ENCODE peak calls at places on chromosomes 16 and 17, in four cellular contexts. S is HEK293T, M is H1, E is HepG2. Y is an unnamed sample.

GRCh38 chr17:29107933-29108805 is 65.2 kb downstream of the PIPOX start:
- DNase-seq in M (no peak), S (no peak), E (peak; percentile 25), Y (no peak)

GRCh38 chr16:50925758-50926357 is 184.0 kb downstream of the CYLD start:
- DNase-seq in S (no peak), E (no peak), M (no peak), Y (no peak)

GRCh38 chr17:18201108-18201507 is 17.5 kb downstream of the ALKBH5 start:
- DNase-seq in E (no peak), M (no peak), S (no peak), Y (no peak)

GRCh38 chr16:53892155-53892554 is 188.2 kb downstream of the FTO start:
- DNase-seq in M (no peak), E (peak; percentile 61), S (peak; percentile 64), Y (no peak)

GRCh38 chr16:28292731-28293588 is 635 bp downstream of the SBK1 start:
- DNase-seq in S (peak; percentile 26), E (no peak), M (no peak), Y (no peak)

GRCh38 chr16:56617212-56618085 is 8.1 kb upstream of the MT1E start:
- DNase-seq in S (no peak), M (no peak), E (no peak), Y (no peak)

GRCh38 chr16:66044616-66045015 is 321.9 kb upstream of the CDH5 start:
- DNase-seq in S (no peak), E (no peak), M (no peak), Y (no peak)

GRCh38 chr16:2471016-2471652 is at the start of gene NTN3:
- DNase-seq in M (no peak), E (no peak), S (peak; percentile 38), Y (no peak)

GRCh38 chr17:40547079-40547784 is 18.0 kb downstream of the CCR7 start:
- DNase-seq in S (no peak), M (no peak), E (no peak), Y (no peak)

GRCh38 chr16:30747331-30747730 is 894 bp upstream of the PHKG2 start:
- DNase-seq in M (no peak), S (no peak), E (no peak), Y (no peak)

GRCh38 chr17:60926466-60927183 is 249.0 kb downstream of the BCAS3 start:
- DNase-seq in E (no peak), S (no peak), M (no peak), Y (no peak)
- TF ChIP-seq SP1 in E (no peak), S (no peak), M (no peak), Y (no peak)

DNA sequence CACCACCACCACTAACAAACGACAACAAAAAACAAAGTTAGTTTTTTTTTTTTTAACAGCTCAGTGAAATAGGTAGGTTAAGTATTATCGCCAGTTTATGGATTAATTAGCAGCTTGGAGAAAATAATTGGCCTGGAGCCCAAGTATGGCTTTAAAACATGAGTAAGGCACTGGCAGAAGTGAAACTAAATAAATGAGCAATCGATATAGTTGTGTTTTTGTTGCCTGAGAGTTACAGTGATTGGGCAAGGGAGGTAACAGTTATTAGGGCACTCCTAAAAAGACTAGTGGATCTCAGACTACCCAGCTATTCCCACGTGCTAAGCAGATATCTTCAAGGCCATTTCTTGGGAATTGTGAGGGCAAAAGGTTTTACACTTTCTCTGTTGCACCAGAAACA is 2.4 kb downstream of the MLKL start:
- DNase-seq in S (no peak), E (no peak), M (no peak), Y (peak; percentile 45)
- TF ChIP-seq SUZ12 in S (no peak), E (no peak), M (no peak), Y (no peak)

DNA sequence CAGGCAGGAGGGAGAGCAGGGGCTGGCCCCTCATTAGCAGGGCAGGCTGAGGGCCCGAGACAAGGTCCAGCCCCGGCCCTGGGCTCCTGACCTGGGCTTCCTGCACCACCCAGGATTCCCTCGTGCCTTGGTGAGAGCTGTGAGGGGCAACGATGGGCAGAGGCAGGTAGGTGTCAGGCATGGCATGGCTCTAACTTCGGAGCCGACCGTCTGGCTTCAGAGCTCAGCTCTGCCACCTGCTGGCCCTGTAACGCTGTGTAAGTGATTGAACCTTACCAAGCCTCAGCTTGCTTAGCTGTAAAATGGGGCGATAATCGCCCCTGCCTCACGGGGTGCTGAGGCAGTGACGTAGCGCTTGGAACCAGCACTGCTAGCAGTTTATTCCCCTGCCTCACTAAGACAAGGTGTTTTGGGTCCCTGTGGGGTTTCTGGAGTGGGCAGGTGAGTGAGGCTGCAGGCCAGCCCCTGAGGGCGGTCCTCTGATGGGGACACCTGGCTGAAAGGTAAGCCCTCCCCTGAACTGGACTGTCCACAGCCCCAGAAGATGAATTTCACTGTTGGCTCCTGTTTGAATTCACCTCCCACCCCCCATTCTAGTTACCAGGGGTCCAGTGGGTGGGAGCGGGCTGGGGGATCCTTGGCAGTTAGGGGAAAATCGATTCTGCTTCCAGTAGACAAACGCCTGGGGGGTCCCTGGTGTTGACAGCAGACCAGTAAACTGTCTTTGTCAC is 184.8 kb upstream of the GSE1 start:
- DNase-seq in S (peak; percentile 50), E (no peak), M (no peak), Y (no peak)
- TF ChIP-seq SP1 in S (no peak), E (no peak), M (no peak), Y (no peak)

GRCh38 chr17:83084621-83085056 is 5.2 kb downstream of the METRNL start:
- DNase-seq in M (no peak), S (no peak), E (no peak), Y (no peak)
- TF ChIP-seq SUZ12 in M (no peak), S (no peak), E (no peak), Y (no peak)

GRCh38 chr17:57458718-57459285 is 202.5 kb downstream of the MSI2 start:
- DNase-seq in E (no peak), S (no peak), M (no peak), Y (no peak)
- TF ChIP-seq SP1 in E (no peak), S (no peak), M (no peak), Y (no peak)

Y was measured in GM12878.